ENCODE peak calls at places on chromosomes 6 and 20, in eight cellular contexts. P is left lung, Q is ovary, R is fibroblast of lung, N is HepG2, H is endothelial cell of umbilical vein, L is PC-3, U is adrenal gland. I is an unnamed sample.

GRCh38 chr6:150380256-150380655 is 11.4 kb downstream of the IYD start:
- DNase-seq in H (no peak), P (no peak), Q (no peak), L (no peak), N (no peak), R (peak; percentile 14), U (no peak), I (no peak)

GRCh38 chr20:24742989-24743388 is 206.1 kb upstream of the CST7 start:
- DNase-seq in H (no peak), P (no peak), L (no peak), Q (no peak), N (no peak), R (no peak), U (no peak), I (no peak)

GRCh38 chr6:16436550-16436949 is 198.2 kb downstream of the GMPR start:
- DNase-seq in U (no peak), P (no peak), Q (no peak), L (no peak), H (no peak), R (no peak), N (no peak), I (no peak)

GRCh38 chr6:145829950-145830349 is 15.4 kb upstream of the FBXO30 start:
- DNase-seq in U (no peak), N (no peak), L (no peak), Q (no peak), P (no peak), H (no peak), R (no peak), I (no peak)

GRCh38 chr6:104885518-104886043 is 25.9 kb upstream of the HACE1 start:
- DNase-seq in R (no peak), U (no peak), P (no peak), Q (no peak), L (no peak), N (no peak), H (no peak), I (no peak)

GRCh38 chr6:168388641-168389633 is 52.0 kb upstream of the SMOC2 start:
- DNase-seq in H (no peak), N (peak; percentile 40), U (no peak), L (no peak), P (peak; percentile 72), R (no peak), Q (no peak), I (peak; percentile 52)

GRCh38 chr20:46554850-46555249 is 4.4 kb upstream of the OCSTAMP start:
- DNase-seq in H (no peak), U (no peak), P (no peak), N (no peak), Q (no peak), R (no peak), L (no peak), I (no peak)

GRCh38 chr6:11085758-11086435 is 7.7 kb upstream of the SMIM13 start:
- DNase-seq in P (no peak), R (peak; percentile 92), Q (no peak), H (no peak), N (no peak), L (no peak), U (no peak), I (no peak)

GRCh38 chr6:130324657-130325056 is 41.2 kb upstream of the TMEM200A start:
- DNase-seq in L (peak; percentile 20), U (peak; percentile 7), P (no peak), Q (no peak), H (no peak), R (peak; percentile 90), N (no peak), I (no peak)

GRCh38 chr6:109507490-109508072 is 24.6 kb upstream of the ZBTB24 start:
- DNase-seq in L (no peak), P (no peak), Q (no peak), N (no peak), U (no peak), H (no peak), R (no peak), I (no peak)

GRCh38 chr6:3906191-3907019 is 57.2 kb downstream of the FAM50B start:
- DNase-seq in H (no peak), L (no peak), R (no peak), P (no peak), U (no peak), Q (no peak), N (peak; percentile 94), I (peak; percentile 91)

GRCh38 chr20:59783020-59784010 is 150.1 kb downstream of the SYCP2 start:
- DNase-seq in U (peak; percentile 41), Q (no peak), N (peak; percentile 55), P (no peak), R (peak; percentile 10), L (peak; percentile 80), H (peak; percentile 10), I (peak; percentile 34)

GRCh38 chr6:26305097-26305841 is 59.7 kb upstream of the BTN3A2 start:
- DNase-seq in Q (peak; percentile 77), H (peak; percentile 65), L (peak; percentile 25), P (peak; percentile 75), R (peak; percentile 87), U (peak; percentile 80), N (peak; percentile 77), I (peak; percentile 67)

DNA sequence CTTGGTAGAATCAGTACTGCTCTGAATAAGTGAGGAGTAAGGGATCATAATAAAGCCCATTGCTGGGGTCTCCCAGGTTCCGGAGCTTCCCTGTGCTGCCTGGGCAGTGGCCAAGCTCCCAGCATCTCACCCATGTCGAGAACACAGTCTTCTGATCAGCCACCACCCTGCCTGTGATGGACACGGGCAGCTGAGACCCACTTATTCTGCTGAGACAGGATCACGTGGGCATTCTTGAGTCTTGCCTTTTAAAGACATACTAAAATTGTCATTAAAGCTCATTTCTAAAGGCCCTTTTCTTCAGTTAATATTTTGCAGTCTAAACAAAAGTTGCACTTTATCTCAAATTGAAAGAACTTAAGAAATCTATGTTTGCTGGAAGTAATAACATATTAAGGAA is 42.7 kb upstream of the SLC22A2 start:
- DNase-seq in U (no peak), H (no peak), L (no peak), N (no peak), R (no peak), Q (no peak), P (no peak), I (no peak)
- H3K27ac ChIP-seq in U (no peak overlapping the region), H (no peak overlapping the region), L (no peak overlapping the region), N (no peak overlapping the region), R (no peak overlapping the region), Q (no peak overlapping the region), P (no peak overlapping the region), I (no peak overlapping the region)

GRCh38 chr20:52200870-52201269 is 9.3 kb upstream of the ZFP64 start:
- DNase-seq in L (no peak), N (no peak), R (no peak), Q (no peak), P (no peak), H (no peak), U (no peak), I (no peak)
- TF ChIP-seq CTCF in L (no peak), N (no peak), R (no peak), Q (no peak), P (no peak), H (no peak), U (no peak), I (no peak)

GRCh38 chr20:44701116-44701865 is 13.9 kb upstream of the CCN5 start:
- DNase-seq in H (no peak), Q (peak; percentile 63), P (no peak), L (no peak), N (peak; percentile 41), U (no peak), R (no peak), I (no peak)
- H3K4me1 ChIP-seq in H (peaks cover 13% of the 10 kb centered on the region), Q (peaks cover 42% of the 10 kb centered on the region), P (peaks cover 13% of the 10 kb centered on the region), L (peaks cover 15% of the 10 kb centered on the region), N (peaks cover 8% of the 10 kb centered on the region), U (peaks cover 25% of the 10 kb centered on the region), R (peaks cover 34% of the 10 kb centered on the region), I (no peaks in the 10 kb centered on the region)

DNA sequence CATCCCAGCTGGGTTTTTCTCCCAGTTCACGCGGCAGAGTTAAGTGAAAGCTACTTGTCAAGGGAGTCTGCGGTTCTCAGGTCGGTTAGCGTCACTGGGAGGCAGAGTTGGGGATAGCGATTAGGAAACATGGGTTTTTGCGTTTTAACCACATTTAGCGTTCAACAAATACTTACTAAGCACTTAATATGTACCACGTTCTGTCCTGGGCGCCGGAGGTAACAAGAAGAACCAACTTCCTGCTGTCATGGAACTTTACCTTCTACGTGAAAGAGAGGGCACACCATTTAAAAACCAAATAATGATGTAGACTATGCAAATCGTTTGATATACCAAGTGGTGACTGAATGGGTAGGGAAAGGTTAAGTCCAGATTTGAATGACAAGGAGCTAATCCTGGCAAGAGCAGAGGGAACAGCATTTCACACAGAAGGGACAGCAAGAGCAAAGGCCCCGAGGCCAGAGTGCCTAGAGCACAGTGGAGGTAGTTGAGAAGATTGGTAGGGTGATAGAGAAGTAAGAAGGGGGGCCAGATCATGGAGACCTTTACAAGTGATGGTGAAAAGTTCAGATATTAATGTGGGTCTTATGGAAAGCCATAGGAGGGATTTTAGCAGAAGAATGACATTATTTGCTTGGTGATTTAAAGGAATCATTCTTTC is 740 bp downstream of the RIOK1 start:
- DNase-seq in U (no peak), N (no peak), P (no peak), R (no peak), Q (no peak), L (no peak), H (no peak), I (no peak)
- H3K27ac ChIP-seq in U (peak overlapping the region; percentile 93), N (peak overlapping the region; percentile 88), P (peak overlapping the region; percentile 95), R (peak overlapping the region; percentile 89), Q (peak overlapping the region; percentile 18), L (peak overlapping the region; percentile 88), H (peak overlapping the region; percentile 66), I (peak overlapping the region; percentile 91)

GRCh38 chr6:5899216-5900045 is 107.3 kb downstream of the NRN1 start:
- DNase-seq in U (no peak), P (no peak), N (no peak), Q (no peak), R (no peak), L (no peak), H (no peak), I (no peak)
- TF ChIP-seq CTCF in U (no peak), P (no peak), N (no peak), Q (no peak), R (no peak), L (no peak), H (no peak), I (no peak)

GRCh38 chr6:158781692-158782373 is 37.3 kb downstream of the EZR start:
- DNase-seq in U (no peak), H (no peak), R (no peak), P (no peak), N (no peak), Q (no peak), L (no peak), I (peak; percentile 49)
- H3K4me1 ChIP-seq in U (no peaks in the 10 kb centered on the region), H (peaks cover 12% of the 10 kb centered on the region), R (peaks cover 6% of the 10 kb centered on the region), P (no peaks in the 10 kb centered on the region), N (no peaks in the 10 kb centered on the region), Q (no peaks in the 10 kb centered on the region), L (peaks cover 46% of the 10 kb centered on the region), I (peaks cover 35% of the 10 kb centered on the region)